ENCODE peak calls at places on chromosomes 11 and 22, in five cellular contexts. F is CD8-positive, alpha-beta T cell; R is epithelial cell of esophagus; B is tibial artery; V is hepatocyte. M is an unnamed sample.

GRCh38 chr11:29328961-29329441 is 687.8 kb downstream of the KCNA4 start:
- DNase-seq in F (no peak), R (peak; percentile 95), B (no peak), V (peak; percentile 70), M (no peak)

GRCh38 chr11:116837231-116838091 is at the start of gene APOA1:
- DNase-seq in F (no peak), R (no peak), B (no peak), V (peak; percentile 79), M (peak; percentile 46)

GRCh38 chr22:48089601-48090331 is 1327.3 kb downstream of the TBC1D22A start:
- DNase-seq in F (no peak), R (no peak), B (peak; percentile 77), V (peak; percentile 61), M (peak; percentile 86)

GRCh38 chr11:66559141-66559861 is 9.1 kb downstream of the CTSF start:
- DNase-seq in F (no peak), R (peak; percentile 29), B (no peak), V (no peak), M (peak; percentile 60)

GRCh38 chr11:95435628-95436353 is 204.8 kb upstream of the SESN3 start:
- DNase-seq in F (no peak), R (no peak), B (no peak), V (no peak), M (no peak)

GRCh38 chr11:59706518-59707285 is 6.9 kb downstream of the OR10V1 start:
- DNase-seq in F (no peak), R (peak; percentile 95), B (no peak), V (peak; percentile 54), M (no peak)

GRCh38 chr22:23228503-23228902 is 48.2 kb downstream of the BCR start:
- DNase-seq in F (no peak), R (no peak), B (no peak), V (no peak), M (no peak)

GRCh38 chr11:92495107-92495793 is 270.6 kb downstream of the FAT3 start:
- DNase-seq in F (no peak), R (no peak), B (no peak), V (peak; percentile 11), M (no peak)

GRCh38 chr11:129681344-129682114 is 134.1 kb upstream of the TMEM45B start:
- DNase-seq in F (no peak), R (no peak), B (no peak), V (no peak), M (no peak)

GRCh38 chr22:37276771-37277170 is 5.5 kb upstream of the CYTH4 start:
- DNase-seq in F (no peak), R (no peak), B (no peak), V (no peak), M (no peak)

GRCh38 chr11:9943346-9944110 is 279.7 kb downstream of the SWAP70 start:
- DNase-seq in F (no peak), R (peak; percentile 82), B (no peak), V (no peak), M (no peak)

GRCh38 chr22:37674951-37675929 is at the start of gene LGALS1:
- DNase-seq in F (no peak), R (peak; percentile 92), B (peak; percentile 99), V (peak; percentile 87), M (peak; percentile 100)

GRCh38 chr11:36016263-36016662 is 72.4 kb downstream of the LDLRAD3 start:
- DNase-seq in F (no peak), R (no peak), B (no peak), V (no peak), M (no peak)

GRCh38 chr11:126310229-126310991 is 6.5 kb downstream of the DCPS start:
- DNase-seq in F (no peak), R (peak; percentile 69), B (peak; percentile 83), V (peak; percentile 85), M (peak; percentile 81)

GRCh38 chr22:16603448-16603768 is 10.8 kb upstream of the CCT8L2 start:
- DNase-seq in F (no peak), R (no peak), B (no peak), V (no peak), M (no peak)

GRCh38 chr22:49209452-49210195 is 618.0 kb downstream of the BRD1 start:
- DNase-seq in F (no peak), R (no peak), B (peak; percentile 39), V (peak; percentile 64), M (peak; percentile 11)

GRCh38 chr11:108984548-108984947 is 319.7 kb downstream of the DDX10 start:
- DNase-seq in F (no peak), R (no peak), B (no peak), V (no peak), M (no peak)

GRCh38 chr22:46326066-46326680 is 9.3 kb upstream of the TRMU start:
- DNase-seq in F (no peak), R (no peak), B (no peak), V (no peak), M (no peak)

GRCh38 chr11:108985611-108986279 is 320.9 kb downstream of the DDX10 start:
- DNase-seq in F (no peak), R (peak; percentile 47), B (no peak), V (peak; percentile 8), M (no peak)

GRCh38 chr11:3971756-3972404 is 116.4 kb downstream of the STIM1 start:
- DNase-seq in F (no peak), R (peak; percentile 28), B (no peak), V (no peak), M (no peak)

GRCh38 chr11:46248270-46249102 is 29.0 kb upstream of the CREB3L1 start:
- DNase-seq in F (no peak), R (peak; percentile 91), B (no peak), V (peak; percentile 68), M (no peak)

GRCh38 chr22:30408388-30409101 is 11.7 kb downstream of the SEC14L2 start:
- DNase-seq in F (no peak), R (peak; percentile 77), B (no peak), V (no peak), M (no peak)

GRCh38 chr22:23537421-23537820 is 42.7 kb downstream of the IGLL1 start:
- DNase-seq in F (no peak), R (no peak), B (peak; percentile 51), V (no peak), M (no peak)

GRCh38 chr11:118625976-118626375 is 18.6 kb downstream of the PHLDB1 start:
- DNase-seq in F (no peak), R (no peak), B (no peak), V (no peak), M (no peak)

GRCh38 chr22:22424956-22425355 is 83.6 kb downstream of the ZNF280B start:
- DNase-seq in F (no peak), R (no peak), B (no peak), V (no peak), M (no peak)

DNA sequence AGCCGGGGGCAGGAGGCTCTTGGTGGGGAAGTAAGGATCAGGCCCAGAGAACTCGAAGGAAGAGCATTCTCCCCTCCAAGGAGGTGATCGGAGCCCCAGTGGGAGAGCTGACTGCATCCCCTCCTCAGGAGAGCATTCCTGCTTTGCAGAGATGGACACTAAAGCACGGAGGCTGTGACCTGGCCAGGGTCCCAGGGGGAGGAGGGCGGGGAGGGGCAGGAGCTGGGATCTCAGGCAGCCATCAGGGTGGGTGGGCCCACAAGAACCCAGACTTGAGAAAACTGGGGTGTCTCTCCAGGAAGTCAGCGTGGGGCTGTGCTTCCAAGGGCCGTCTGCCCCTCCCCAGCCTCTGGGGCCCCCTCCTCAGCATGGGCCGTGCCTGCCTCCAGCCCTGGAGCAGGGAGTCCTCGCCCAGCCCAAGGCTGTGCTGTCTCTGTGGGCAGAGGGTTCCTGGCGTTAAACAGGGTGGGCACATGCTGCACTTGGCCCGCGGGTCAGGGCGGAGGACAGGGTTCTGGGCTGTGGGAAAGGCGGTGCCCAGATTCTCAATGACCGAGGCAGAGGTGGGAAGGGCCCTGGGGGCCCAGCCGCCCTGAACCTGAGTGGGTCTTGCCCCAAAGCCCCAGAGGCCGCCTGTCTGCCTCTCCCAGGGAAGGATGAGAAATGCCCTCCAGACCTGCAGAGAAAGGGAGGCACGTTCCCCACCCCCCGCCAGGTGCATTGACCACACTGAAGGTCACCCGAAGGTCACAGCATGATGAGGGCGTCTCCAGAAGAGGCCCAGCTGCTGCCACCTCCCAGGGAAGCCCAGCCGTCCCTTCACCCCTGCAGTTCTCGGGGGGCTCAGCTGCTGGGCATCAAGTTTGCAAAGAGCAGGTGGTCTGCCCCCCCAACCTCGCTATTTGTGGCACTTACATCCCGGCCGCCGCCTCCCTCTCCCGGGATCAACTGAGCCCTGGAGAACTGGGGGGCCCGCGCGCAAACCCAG is 643 bp downstream of the CEND1 start:
- DNase-seq in F (no peak), R (no peak), B (no peak), V (no peak), M (no peak)
- H3K4me3 ChIP-seq in F (no peak overlapping the region), R (no peak overlapping the region), B (no peak overlapping the region), V (no peak overlapping the region), M (no peak overlapping the region)

GRCh38 chr11:60931897-60932296 is 7.6 kb downstream of the TMEM132A start:
- DNase-seq in F (no peak), R (no peak), B (no peak), V (no peak), M (no peak)
- H3K4me3 ChIP-seq in F (no peak overlapping the region), R (no peak overlapping the region), B (no peak overlapping the region), V (no peak overlapping the region), M (no peak overlapping the region)

DNA sequence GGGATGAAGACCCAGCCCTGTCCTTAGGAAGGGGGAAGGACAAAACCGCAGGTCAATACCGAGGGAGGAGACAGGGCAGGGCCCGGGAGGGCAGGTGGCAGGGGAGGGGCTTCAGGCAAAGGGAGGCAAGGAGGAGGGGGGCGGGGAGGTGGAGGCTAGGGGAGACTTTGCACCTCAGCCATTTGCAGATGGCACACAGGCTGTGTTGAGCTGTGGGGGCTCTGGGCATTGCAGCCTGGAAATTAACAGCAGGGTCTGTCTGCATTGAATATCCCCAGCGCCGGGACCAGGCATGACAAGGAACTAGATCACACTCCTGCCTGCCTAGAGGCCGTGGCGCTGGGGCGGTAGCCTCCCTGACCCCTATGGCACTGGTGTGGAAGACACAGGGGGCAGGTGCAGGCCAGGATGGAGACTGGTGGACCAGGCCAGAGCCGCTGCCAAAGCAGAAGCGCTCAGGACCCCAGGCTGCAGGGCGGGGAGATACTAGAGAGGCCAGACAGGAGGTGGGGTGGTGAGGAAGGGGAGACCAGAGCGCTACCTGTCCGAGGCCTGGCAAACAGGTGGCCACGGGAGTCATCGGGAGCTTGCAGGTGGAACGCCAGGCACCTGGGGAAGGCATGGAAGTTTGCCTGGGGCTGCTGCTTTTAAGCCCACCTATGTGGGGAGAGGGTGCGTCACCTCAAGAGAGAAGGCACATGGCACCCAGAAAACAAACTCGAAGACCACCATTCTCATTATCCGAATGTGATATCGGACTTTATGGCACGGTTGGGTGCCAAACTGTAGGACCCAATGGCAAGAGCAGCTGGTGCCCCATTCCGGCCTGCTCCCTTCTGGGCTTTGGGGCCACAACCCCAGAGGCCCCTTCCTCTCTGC is 11.5 kb downstream of the CBX6 start:
- DNase-seq in F (no peak), R (no peak), B (peak; percentile 42), V (no peak), M (no peak)
- H3K4me3 ChIP-seq in F (no peak overlapping the region), R (no peak overlapping the region), B (no peak overlapping the region), V (no peak overlapping the region), M (no peak overlapping the region)

GRCh38 chr11:103364687-103365086 is 255.5 kb downstream of the DYNC2H1 start:
- DNase-seq in F (no peak), R (no peak), B (no peak), V (no peak), M (no peak)

GRCh38 chr11:103370076-103370475 is 260.9 kb downstream of the DYNC2H1 start:
- DNase-seq in F (no peak), R (no peak), B (no peak), V (no peak), M (no peak)

GRCh38 chr11:103368151-103368550 is 258.9 kb downstream of the DYNC2H1 start:
- DNase-seq in F (no peak), R (no peak), B (no peak), V (no peak), M (no peak)

DNA sequence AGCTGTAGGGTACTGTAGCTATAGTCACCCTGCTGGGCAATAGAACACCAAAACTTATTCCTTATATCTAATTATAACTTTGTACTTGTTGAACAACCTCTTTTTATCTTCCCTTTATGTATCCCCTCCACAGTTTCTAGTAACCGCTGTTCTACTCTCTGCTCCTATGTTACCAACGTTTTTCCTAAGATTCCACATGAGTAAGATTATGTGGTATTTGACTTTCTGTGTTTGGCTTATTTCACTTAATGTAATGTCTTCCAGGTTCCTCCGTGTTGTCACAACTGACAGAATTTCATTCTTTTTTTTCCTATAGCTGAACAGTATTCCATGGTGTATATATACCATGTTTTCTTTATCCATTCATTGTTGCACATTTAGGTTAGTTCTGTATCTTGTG is 258.4 kb downstream of the DYNC2H1 start:
- DNase-seq in F (no peak), R (no peak), B (no peak), V (no peak), M (no peak)
- H3K4me3 ChIP-seq in F (no peak overlapping the region), R (no peak overlapping the region), B (no peak overlapping the region), V (no peak overlapping the region), M (no peak overlapping the region)

M was measured in uterus.